ENCODE peak calls at places on chromosomes 2 and 18, in four cellular contexts. One of them, this sample, is unnamed.

GRCh38 chr2:168961450-168962229 is 60.5 kb downstream of the G6PC2 start:
- DNase-seq in fibroblast of lung: peak; percentile 84
- DNase-seq in gastrocnemius medialis: no peak
- DNase-seq in Peyer's patch: peak; percentile 73
- DNase-seq in this sample: peak; percentile 92

GRCh38 chr18:156514-157230 is 1.7 kb upstream of the USP14 start:
- DNase-seq in fibroblast of lung: no peak
- DNase-seq in gastrocnemius medialis: no peak
- DNase-seq in Peyer's patch: no peak
- DNase-seq in this sample: no peak

GRCh38 chr2:199985625-199986207 is 30.3 kb downstream of the MAIP1 start:
- DNase-seq in fibroblast of lung: peak; percentile 85
- DNase-seq in gastrocnemius medialis: peak; percentile 6
- DNase-seq in Peyer's patch: peak; percentile 84
- DNase-seq in this sample: peak; percentile 72

GRCh38 chr2:204977914-204978313 is 432.6 kb downstream of the PARD3B start:
- DNase-seq in fibroblast of lung: no peak
- DNase-seq in gastrocnemius medialis: no peak
- DNase-seq in Peyer's patch: no peak
- DNase-seq in this sample: no peak

GRCh38 chr2:207130958-207131521 is 34.7 kb downstream of the KLF7 start:
- DNase-seq in fibroblast of lung: no peak
- DNase-seq in gastrocnemius medialis: no peak
- DNase-seq in Peyer's patch: no peak
- DNase-seq in this sample: no peak

GRCh38 chr2:169141713-169142352 is 72.5 kb downstream of the DHRS9 start:
- DNase-seq in fibroblast of lung: peak; percentile 57
- DNase-seq in gastrocnemius medialis: no peak
- DNase-seq in Peyer's patch: peak; percentile 81
- DNase-seq in this sample: peak; percentile 75

GRCh38 chr2:9235388-9236344 is 29.1 kb downstream of the ASAP2 start:
- DNase-seq in fibroblast of lung: peak; percentile 61
- DNase-seq in gastrocnemius medialis: no peak
- DNase-seq in Peyer's patch: no peak
- DNase-seq in this sample: peak; percentile 70

GRCh38 chr2:96734899-96735585 is 4.8 kb downstream of the LMAN2L start:
- DNase-seq in fibroblast of lung: peak; percentile 74
- DNase-seq in gastrocnemius medialis: no peak
- DNase-seq in Peyer's patch: no peak
- DNase-seq in this sample: no peak

GRCh38 chr2:114389021-114389420 is 53.4 kb upstream of the DPP10 start:
- DNase-seq in fibroblast of lung: no peak
- DNase-seq in gastrocnemius medialis: no peak
- DNase-seq in Peyer's patch: no peak
- DNase-seq in this sample: no peak

GRCh38 chr2:72289283-72289682 is 141.6 kb upstream of the CYP26B1 start:
- DNase-seq in fibroblast of lung: peak; percentile 33
- DNase-seq in gastrocnemius medialis: no peak
- DNase-seq in Peyer's patch: no peak
- DNase-seq in this sample: no peak

GRCh38 chr18:43563780-43564179 is 286.5 kb upstream of the SYT4 start:
- DNase-seq in fibroblast of lung: peak; percentile 57
- DNase-seq in gastrocnemius medialis: no peak
- DNase-seq in Peyer's patch: no peak
- DNase-seq in this sample: peak; percentile 59

GRCh38 chr2:145750617-145751016 is 1230.7 kb upstream of the ZEB2 start:
- DNase-seq in fibroblast of lung: no peak
- DNase-seq in gastrocnemius medialis: no peak
- DNase-seq in Peyer's patch: no peak
- DNase-seq in this sample: no peak

GRCh38 chr18:41936471-41937134 is 18.4 kb upstream of the PIK3C3 start:
- DNase-seq in fibroblast of lung: no peak
- DNase-seq in gastrocnemius medialis: no peak
- DNase-seq in Peyer's patch: no peak
- DNase-seq in this sample: no peak

GRCh38 chr2:74546004-74546403 is 7.7 kb downstream of the LOXL3 start:
- DNase-seq in fibroblast of lung: no peak
- DNase-seq in gastrocnemius medialis: no peak
- DNase-seq in Peyer's patch: no peak
- DNase-seq in this sample: no peak

GRCh38 chr2:124476291-124476690 is 451.2 kb downstream of the CNTNAP5 start:
- DNase-seq in fibroblast of lung: no peak
- DNase-seq in gastrocnemius medialis: no peak
- DNase-seq in Peyer's patch: no peak
- DNase-seq in this sample: peak; percentile 50

GRCh38 chr2:240392084-240392947 is 43.1 kb upstream of the GPC1 start:
- DNase-seq in fibroblast of lung: no peak
- DNase-seq in gastrocnemius medialis: no peak
- DNase-seq in Peyer's patch: no peak
- DNase-seq in this sample: no peak

GRCh38 chr18:12307871-12308385 is at the start of gene TUBB6:
- DNase-seq in fibroblast of lung: peak; percentile 80
- DNase-seq in gastrocnemius medialis: peak; percentile 24
- DNase-seq in Peyer's patch: peak; percentile 72
- DNase-seq in this sample: peak; percentile 84

GRCh38 chr18:37160038-37160745 is 331.3 kb downstream of the KIAA1328 start:
- DNase-seq in fibroblast of lung: no peak
- DNase-seq in gastrocnemius medialis: no peak
- DNase-seq in Peyer's patch: no peak
- DNase-seq in this sample: no peak

GRCh38 chr2:229800997-229801754 is 86.8 kb upstream of the DNER start:
- DNase-seq in fibroblast of lung: peak; percentile 71
- DNase-seq in gastrocnemius medialis: peak; percentile 11
- DNase-seq in Peyer's patch: peak; percentile 81
- DNase-seq in this sample: peak; percentile 73

GRCh38 chr2:192030289-192030688 is 164.4 kb downstream of the TMEFF2 start:
- DNase-seq in fibroblast of lung: no peak
- DNase-seq in gastrocnemius medialis: no peak
- DNase-seq in Peyer's patch: no peak
- DNase-seq in this sample: peak; percentile 53

GRCh38 chr2:63477686-63478085 is 110.6 kb downstream of the WDPCP start:
- DNase-seq in fibroblast of lung: no peak
- DNase-seq in gastrocnemius medialis: no peak
- DNase-seq in Peyer's patch: no peak
- DNase-seq in this sample: no peak

GRCh38 chr2:98088261-98088660 is 1.3 kb downstream of the VWA3B start:
- DNase-seq in fibroblast of lung: no peak
- DNase-seq in gastrocnemius medialis: no peak
- DNase-seq in Peyer's patch: peak; percentile 63
- DNase-seq in this sample: no peak

GRCh38 chr2:172701250-172701649 is 34.4 kb upstream of the RAPGEF4 start:
- DNase-seq in fibroblast of lung: peak; percentile 68
- DNase-seq in gastrocnemius medialis: no peak
- DNase-seq in Peyer's patch: no peak
- DNase-seq in this sample: peak; percentile 43

GRCh38 chr2:186848873-186849578 is at the start of gene ZSWIM2:
- DNase-seq in fibroblast of lung: peak; percentile 89
- DNase-seq in gastrocnemius medialis: peak; percentile 14
- DNase-seq in Peyer's patch: peak; percentile 49
- DNase-seq in this sample: peak; percentile 95

GRCh38 chr18:44679912-44680270 is 797 bp upstream of the SETBP1 start:
- DNase-seq in fibroblast of lung: peak; percentile 66
- DNase-seq in gastrocnemius medialis: peak; percentile 55
- DNase-seq in Peyer's patch: peak; percentile 82
- DNase-seq in this sample: peak; percentile 57

GRCh38 chr2:62423235-62423634 is 82.8 kb downstream of the TMEM17 start:
- DNase-seq in fibroblast of lung: peak; percentile 8
- DNase-seq in gastrocnemius medialis: no peak
- DNase-seq in Peyer's patch: no peak
- DNase-seq in this sample: peak; percentile 10

GRCh38 chr18:28065031-28065792 is 111.7 kb downstream of the CDH2 start:
- DNase-seq in fibroblast of lung: peak; percentile 44
- DNase-seq in gastrocnemius medialis: no peak
- DNase-seq in Peyer's patch: no peak
- DNase-seq in this sample: peak; percentile 98

GRCh38 chr2:159075726-159076125 is 107.3 kb downstream of the TANC1 start:
- DNase-seq in fibroblast of lung: peak; percentile 54
- DNase-seq in gastrocnemius medialis: no peak
- DNase-seq in Peyer's patch: no peak
- DNase-seq in this sample: peak; percentile 50

GRCh38 chr2:187615364-187615763 is 61.1 kb upstream of the TFPI start:
- DNase-seq in fibroblast of lung: no peak
- DNase-seq in gastrocnemius medialis: no peak
- DNase-seq in Peyer's patch: no peak
- DNase-seq in this sample: no peak

GRCh38 chr18:45463433-45463832 is 151.8 kb upstream of the SLC14A2 start:
- DNase-seq in fibroblast of lung: no peak
- DNase-seq in gastrocnemius medialis: no peak
- DNase-seq in Peyer's patch: no peak
- DNase-seq in this sample: no peak

GRCh38 chr2:240736281-240737250 is 44.9 kb downstream of the AQP12A start:
- DNase-seq in fibroblast of lung: no peak
- DNase-seq in gastrocnemius medialis: no peak
- DNase-seq in Peyer's patch: no peak
- DNase-seq in this sample: no peak

GRCh38 chr2:70962885-70963878 is 15.2 kb upstream of the ANKRD53 start:
- DNase-seq in fibroblast of lung: no peak
- DNase-seq in gastrocnemius medialis: no peak
- DNase-seq in Peyer's patch: no peak
- DNase-seq in this sample: no peak

GRCh38 chr18:50439460-50440015 is 64.7 kb downstream of the SKA1 start:
- DNase-seq in fibroblast of lung: no peak
- DNase-seq in gastrocnemius medialis: no peak
- DNase-seq in Peyer's patch: no peak
- DNase-seq in this sample: no peak

GRCh38 chr18:6044319-6044718 is 149.0 kb upstream of the TMEM200C start:
- DNase-seq in fibroblast of lung: no peak
- DNase-seq in gastrocnemius medialis: no peak
- DNase-seq in Peyer's patch: no peak
- DNase-seq in this sample: no peak

GRCh38 chr18:6039055-6039454 is 143.7 kb upstream of the TMEM200C start:
- DNase-seq in fibroblast of lung: peak; percentile 28
- DNase-seq in gastrocnemius medialis: no peak
- DNase-seq in Peyer's patch: no peak
- DNase-seq in this sample: peak; percentile 3

GRCh38 chr18:6044773-6045172 is 149.5 kb upstream of the TMEM200C start:
- DNase-seq in fibroblast of lung: no peak
- DNase-seq in gastrocnemius medialis: no peak
- DNase-seq in Peyer's patch: no peak
- DNase-seq in this sample: peak; percentile 21
- TF ChIP-seq CTCF in fibroblast of lung: peak; percentile 25
- TF ChIP-seq CTCF in gastrocnemius medialis: no peak
- TF ChIP-seq CTCF in Peyer's patch: peak; percentile 18
- TF ChIP-seq CTCF in this sample: peak; percentile 22

DNA sequence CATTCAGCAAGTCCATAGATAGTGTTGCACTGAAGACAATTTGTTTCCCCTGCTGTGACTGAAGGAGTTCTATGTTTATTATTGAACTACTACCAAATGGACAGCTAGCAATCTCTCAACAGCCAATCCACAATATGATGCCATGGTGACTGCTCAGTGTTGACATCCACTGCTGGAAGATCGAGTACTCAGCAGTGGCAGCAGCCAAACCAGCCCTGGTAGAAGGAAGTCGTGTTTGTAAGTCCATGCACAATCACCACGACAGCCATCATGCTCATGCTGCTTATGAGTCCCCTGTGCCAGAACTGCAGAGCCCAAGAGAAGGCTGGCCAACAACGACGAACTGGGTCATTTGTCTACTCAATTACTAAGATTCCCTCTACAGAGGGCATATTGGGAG is 66.4 kb downstream of the OSR1 start:
- DNase-seq in fibroblast of lung: no peak
- DNase-seq in gastrocnemius medialis: no peak
- DNase-seq in Peyer's patch: no peak
- DNase-seq in this sample: no peak
- H3K4me3 ChIP-seq in fibroblast of lung: no peak overlapping the region
- H3K4me3 ChIP-seq in gastrocnemius medialis: no peak overlapping the region
- H3K4me3 ChIP-seq in Peyer's patch: no peak overlapping the region
- H3K4me3 ChIP-seq in this sample: no peak overlapping the region

GRCh38 chr2:36329746-36330145 is 25.8 kb upstream of the CRIM1 start:
- DNase-seq in fibroblast of lung: peak; percentile 23
- DNase-seq in gastrocnemius medialis: no peak
- DNase-seq in Peyer's patch: no peak
- DNase-seq in this sample: peak; percentile 65

GRCh38 chr2:36335597-36335996 is 20.0 kb upstream of the CRIM1 start:
- DNase-seq in fibroblast of lung: no peak
- DNase-seq in gastrocnemius medialis: no peak
- DNase-seq in Peyer's patch: no peak
- DNase-seq in this sample: no peak

GRCh38 chr2:36330456-36331395 is 24.9 kb upstream of the CRIM1 start:
- DNase-seq in fibroblast of lung: peak; percentile 17
- DNase-seq in gastrocnemius medialis: no peak
- DNase-seq in Peyer's patch: no peak
- DNase-seq in this sample: no peak

GRCh38 chr2:36336321-36336720 is 19.3 kb upstream of the CRIM1 start:
- DNase-seq in fibroblast of lung: no peak
- DNase-seq in gastrocnemius medialis: no peak
- DNase-seq in Peyer's patch: no peak
- DNase-seq in this sample: no peak

DNA sequence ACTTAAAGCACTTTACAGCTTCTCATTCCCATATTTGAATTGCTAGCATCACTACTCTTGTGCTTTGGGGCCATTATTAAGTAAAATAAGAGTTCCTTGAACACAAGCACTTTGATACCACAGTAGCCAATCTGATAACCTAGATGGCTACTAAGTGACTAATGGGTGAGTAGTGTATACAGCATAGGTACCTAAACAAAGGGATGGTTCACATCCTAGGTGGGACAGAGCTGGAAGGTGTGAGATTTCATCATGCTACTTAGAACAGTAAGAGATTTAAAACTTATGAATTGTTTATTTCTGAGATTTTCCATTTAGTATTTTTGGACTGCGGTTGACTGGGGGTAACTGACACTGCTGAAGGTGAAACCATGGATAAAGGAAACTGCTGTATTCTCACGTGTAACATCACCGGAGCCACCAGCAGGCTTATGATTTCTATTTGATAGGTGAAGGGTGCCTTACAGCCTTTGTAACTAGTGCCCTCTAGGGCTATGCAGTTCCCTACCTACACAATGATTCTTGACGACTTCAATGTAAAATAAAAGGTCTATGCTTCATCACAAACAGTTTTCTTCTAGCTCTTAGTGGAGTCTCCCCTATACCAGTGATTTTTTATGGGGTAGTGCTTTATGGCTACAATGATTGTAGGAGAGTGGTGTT is 22.1 kb upstream of the CRIM1 start:
- DNase-seq in fibroblast of lung: no peak
- DNase-seq in gastrocnemius medialis: no peak
- DNase-seq in Peyer's patch: no peak
- DNase-seq in this sample: no peak
- TF ChIP-seq CTCF in fibroblast of lung: no peak
- TF ChIP-seq CTCF in gastrocnemius medialis: no peak
- TF ChIP-seq CTCF in Peyer's patch: no peak
- TF ChIP-seq CTCF in this sample: no peak

GRCh38 chr2:130837811-130838565 is 1.3 kb downstream of the ARHGEF4 start:
- DNase-seq in fibroblast of lung: no peak
- DNase-seq in gastrocnemius medialis: no peak
- DNase-seq in Peyer's patch: no peak
- DNase-seq in this sample: no peak

GRCh38 chr2:130834923-130835765 is 1.6 kb upstream of the ARHGEF4 start:
- DNase-seq in fibroblast of lung: no peak
- DNase-seq in gastrocnemius medialis: no peak
- DNase-seq in Peyer's patch: no peak
- DNase-seq in this sample: no peak

GRCh38 chr2:130837175-130837810 is 579 bp downstream of the ARHGEF4 start:
- DNase-seq in fibroblast of lung: no peak
- DNase-seq in gastrocnemius medialis: no peak
- DNase-seq in Peyer's patch: no peak
- DNase-seq in this sample: no peak

GRCh38 chr2:130835766-130836015 is 1.0 kb upstream of the ARHGEF4 start:
- DNase-seq in fibroblast of lung: no peak
- DNase-seq in gastrocnemius medialis: no peak
- DNase-seq in Peyer's patch: no peak
- DNase-seq in this sample: no peak

GRCh38 chr2:130836501-130837174 is at the start of gene ARHGEF4:
- DNase-seq in fibroblast of lung: no peak
- DNase-seq in gastrocnemius medialis: no peak
- DNase-seq in Peyer's patch: peak; percentile 59
- DNase-seq in this sample: peak; percentile 18
- H3K4me3 ChIP-seq in fibroblast of lung: no peak within 1 kb of the TSS
- H3K4me3 ChIP-seq in gastrocnemius medialis: no peak within 1 kb of the TSS
- H3K4me3 ChIP-seq in Peyer's patch: peak within 1 kb of the TSS; percentile 47
- H3K4me3 ChIP-seq in this sample: peak within 1 kb of the TSS; percentile 12